ENCODE peak calls at places on chromosomes 2 and 18, in five cellular contexts. Q is NT2/D1, R is cardiac muscle cell, E is heart left ventricle, Z is neuronal stem cell. B is an unnamed sample.

GRCh38 chr2:74806355-74806839 is 27.5 kb upstream of the HK2 start:
- DNase-seq in E (no peak), Q (no peak), Z (no peak), R (no peak), B (no peak)

GRCh38 chr18:68893396-68893795 is 95.5 kb downstream of the CCDC102B start:
- DNase-seq in R (no peak), Q (no peak), Z (no peak), E (no peak), B (no peak)

GRCh38 chr2:230924470-230925341 is at the start of gene GPR55:
- DNase-seq in Z (no peak), R (no peak), E (no peak), Q (no peak), B (peak; percentile 46)

GRCh38 chr18:8890957-8891464 is 185.7 kb downstream of the MTCL1 start:
- DNase-seq in R (peak; percentile 84), E (no peak), Q (peak; percentile 81), Z (peak; percentile 56), B (no peak)

GRCh38 chr2:128449226-128450061 is 130.8 kb upstream of the HS6ST1 start:
- DNase-seq in Q (no peak), R (no peak), E (no peak), Z (no peak), B (peak; percentile 42)

GRCh38 chr18:80009661-80010550 is 21.5 kb upstream of the TXNL4A start:
- DNase-seq in Q (no peak), Z (no peak), R (peak; percentile 98), E (peak; percentile 81), B (no peak)

GRCh38 chr2:109510136-109511028 is 103.4 kb downstream of the SEPTIN10 start:
- DNase-seq in R (peak; percentile 81), E (peak; percentile 67), Q (peak; percentile 71), Z (peak; percentile 70), B (peak; percentile 66)

GRCh38 chr18:24514439-24514838 is 54.0 kb downstream of the HRH4 start:
- DNase-seq in E (no peak), R (peak; percentile 50), Q (peak; percentile 36), Z (peak; percentile 9), B (no peak)

GRCh38 chr2:216294305-216294704 is 78.0 kb downstream of the MARCHF4 start:
- DNase-seq in R (no peak), E (no peak), Q (no peak), Z (no peak), B (no peak)

GRCh38 chr2:230713331-230714121 is 884 bp downstream of the CAB39 start:
- DNase-seq in Q (no peak), Z (peak; percentile 20), E (peak; percentile 23), R (peak; percentile 8), B (peak; percentile 64)

GRCh38 chr2:176122633-176123482 is at the start of gene HOXD9:
- DNase-seq in R (no peak), E (no peak), Q (no peak), Z (no peak), B (no peak)

GRCh38 chr18:7038330-7038846 is 79.2 kb downstream of the LAMA1 start:
- DNase-seq in R (peak; percentile 100), E (peak; percentile 28), Q (peak; percentile 30), Z (peak; percentile 45), B (peak; percentile 60)

GRCh38 chr2:48760848-48761247 is 5.3 kb upstream of the LHCGR start:
- DNase-seq in R (no peak), Q (no peak), E (no peak), Z (no peak), B (no peak)

GRCh38 chr18:69399253-69399652 is 1.4 kb upstream of the DOK6 start:
- DNase-seq in E (no peak), Q (no peak), R (peak; percentile 1), Z (no peak), B (no peak)

GRCh38 chr2:106695919-106696318 is 190.0 kb downstream of the ST6GAL2 start:
- DNase-seq in E (no peak), Z (no peak), R (no peak), Q (no peak), B (no peak)

GRCh38 chr18:49277395-49278036 is 182.9 kb downstream of the DYM start:
- DNase-seq in R (peak; percentile 11), Z (no peak), Q (no peak), E (no peak), B (no peak)

GRCh38 chr2:19435815-19436214 is 77.4 kb upstream of the OSR1 start:
- DNase-seq in R (peak; percentile 35), Q (no peak), Z (no peak), E (no peak), B (no peak)

GRCh38 chr2:80001704-80002103 is 302.8 kb downstream of the LRRTM1 start:
- DNase-seq in Q (no peak), Z (no peak), R (peak; percentile 0), E (no peak), B (no peak)

GRCh38 chr18:76936877-76937276 is 114.5 kb downstream of the ZNF236 start:
- DNase-seq in Z (no peak), Q (no peak), R (no peak), E (no peak), B (no peak)
- H3K36me3 ChIP-seq in Z (peaks cover 10% of the 10 kb centered on the region), Q (peaks cover 42% of the 10 kb centered on the region), R (peaks cover 13% of the 10 kb centered on the region), E (peaks cover 51% of the 10 kb centered on the region), B (no peaks in the 10 kb centered on the region)

DNA sequence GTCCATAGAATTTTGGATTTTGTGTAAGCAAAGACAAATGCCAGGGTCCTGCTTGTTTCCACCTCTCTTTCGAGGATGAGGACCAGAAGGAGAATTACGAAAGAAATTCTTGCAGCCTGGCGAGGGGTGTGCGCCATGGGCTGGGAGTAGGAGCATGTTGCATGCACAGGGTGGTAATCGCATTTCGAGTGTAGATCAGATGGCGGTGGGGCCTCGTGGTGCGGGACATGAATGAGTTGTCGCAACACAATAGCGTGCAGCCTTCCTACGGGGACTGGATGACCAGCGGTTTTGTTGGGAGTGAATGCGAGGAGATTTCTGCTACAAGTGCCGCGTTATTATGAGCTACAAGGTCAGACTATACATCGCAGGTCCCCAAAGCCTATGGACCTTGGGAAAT is 4.2 kb upstream of the EN1 start:
- DNase-seq in E (no peak), Z (peak; percentile 37), Q (no peak), R (no peak), B (no peak)
- H3K27me3 ChIP-seq in E (peaks cover 95% of the 10 kb centered on the region), Z (peaks cover 97% of the 10 kb centered on the region), Q (peaks cover 97% of the 10 kb centered on the region), R (peaks cover 100% of the 10 kb centered on the region), B (peaks cover 22% of the 10 kb centered on the region)

GRCh38 chr2:8581601-8582041 is 100.2 kb upstream of the ID2 start:
- DNase-seq in Q (no peak), R (no peak), E (no peak), Z (no peak), B (no peak)

GRCh38 chr2:8581048-8581561 is 100.8 kb upstream of the ID2 start:
- DNase-seq in R (no peak), E (no peak), Z (no peak), Q (no peak), B (no peak)

GRCh38 chr2:8583400-8584173 is 98.3 kb upstream of the ID2 start:
- DNase-seq in Q (peak; percentile 90), E (peak; percentile 93), R (peak; percentile 65), Z (peak; percentile 40), B (peak; percentile 97)

GRCh38 chr2:8582850-8583399 is 98.9 kb upstream of the ID2 start:
- DNase-seq in Q (no peak), E (no peak), R (no peak), Z (no peak), B (peak; percentile 53)

DNA sequence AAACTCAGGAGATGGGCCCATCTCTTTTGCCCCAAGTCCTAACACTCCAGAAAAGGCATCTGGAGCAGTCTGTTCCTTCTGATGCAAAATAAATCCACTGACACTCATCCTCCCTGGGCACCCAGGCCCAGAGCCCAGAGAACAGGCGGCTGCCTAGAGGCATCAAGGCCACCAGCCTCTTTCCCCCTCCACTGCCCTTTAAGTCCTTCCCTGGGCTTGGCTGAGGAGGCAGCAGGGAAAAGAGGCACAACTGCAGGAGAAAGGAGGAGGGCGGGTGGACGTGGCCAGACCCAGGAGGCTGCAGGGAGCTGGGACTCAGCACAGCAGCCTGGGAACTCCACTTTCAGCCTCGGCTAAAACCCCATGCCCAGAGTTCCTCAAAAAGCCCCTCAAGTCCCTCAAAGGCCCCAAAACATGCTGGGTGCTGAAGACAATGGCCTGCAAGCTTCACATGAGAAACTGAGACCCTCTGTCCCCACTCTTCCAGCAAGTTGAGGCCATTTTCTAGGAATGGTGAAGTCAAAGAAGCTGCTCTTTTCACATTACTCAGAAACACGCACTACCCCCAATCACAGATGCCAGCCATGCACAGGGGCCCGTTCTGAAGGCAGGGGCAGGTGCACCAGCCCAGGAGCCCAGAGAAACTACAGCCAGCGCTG is 99.5 kb upstream of the ID2 start:
- DNase-seq in R (no peak), E (no peak), Z (no peak), Q (no peak), B (no peak)
- H3K4me1 ChIP-seq in R (peaks cover 27% of the 10 kb centered on the region), E (peaks cover 3% of the 10 kb centered on the region), Z (no peaks in the 10 kb centered on the region), Q (peaks cover 17% of the 10 kb centered on the region), B (no peaks in the 10 kb centered on the region)

GRCh38 chr2:115234707-115235106 is 792.3 kb downstream of the DPP10 start:
- DNase-seq in Q (no peak), E (no peak), R (no peak), Z (no peak), B (no peak)
- H3K36me3 ChIP-seq in Q (no peaks in the 10 kb centered on the region), E (no peaks in the 10 kb centered on the region), R (no peaks in the 10 kb centered on the region), Z (no peaks in the 10 kb centered on the region), B (no peaks in the 10 kb centered on the region)

GRCh38 chr2:8590940-8591339 is 90.9 kb upstream of the ID2 start:
- DNase-seq in E (no peak), Z (no peak), Q (no peak), R (no peak), B (no peak)
- H3K27me3 ChIP-seq in E (no peaks in the 10 kb centered on the region), Z (no peaks in the 10 kb centered on the region), Q (no peaks in the 10 kb centered on the region), R (no peaks in the 10 kb centered on the region), B (no peaks in the 10 kb centered on the region)

GRCh38 chr2:158499383-158499782 is 42.6 kb downstream of the PKP4 start:
- DNase-seq in Q (no peak), E (no peak), R (no peak), Z (no peak), B (no peak)

GRCh38 chr2:158498749-158499136 is 42.0 kb downstream of the PKP4 start:
- DNase-seq in R (no peak), E (no peak), Z (no peak), Q (no peak), B (no peak)

GRCh38 chr2:158498043-158498748 is 41.4 kb downstream of the PKP4 start:
- DNase-seq in Z (no peak), R (peak; percentile 21), E (no peak), Q (no peak), B (no peak)

GRCh38 chr2:158496986-158497385 is 40.2 kb downstream of the PKP4 start:
- DNase-seq in Z (no peak), E (no peak), Q (no peak), R (no peak), B (no peak)

DNA sequence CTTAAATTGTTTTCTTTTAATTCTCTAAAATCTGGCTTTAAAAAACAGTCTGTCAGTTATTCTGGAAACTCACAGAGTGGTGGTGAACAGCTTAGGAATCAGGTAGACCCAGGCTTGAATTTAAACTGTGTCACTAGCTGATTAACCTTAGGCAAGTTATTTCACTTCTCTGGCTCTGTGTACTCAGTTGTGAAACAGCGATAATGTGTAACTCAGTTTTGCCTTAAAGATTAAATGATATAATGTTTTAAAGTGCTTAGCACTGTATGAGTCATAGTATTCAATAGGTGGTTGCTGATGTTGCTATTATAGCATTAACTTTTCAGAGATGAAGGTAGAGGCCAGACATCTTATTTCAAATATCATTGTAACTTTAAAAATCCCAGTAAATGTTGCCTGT is 40.7 kb downstream of the PKP4 start:
- DNase-seq in E (no peak), Q (no peak), Z (no peak), R (no peak), B (no peak)
- H3K4me1 ChIP-seq in E (peaks cover 29% of the 10 kb centered on the region), Q (peaks cover 2% of the 10 kb centered on the region), Z (no peaks in the 10 kb centered on the region), R (peaks cover 8% of the 10 kb centered on the region), B (peaks cover 10% of the 10 kb centered on the region)

GRCh38 chr2:240598311-240598911 is 11.9 kb downstream of the CAPN10 start:
- DNase-seq in R (no peak), Z (no peak), E (no peak), Q (no peak), B (no peak)
- H3K36me3 ChIP-seq in R (peaks cover 3% of the 10 kb centered on the region), Z (peaks cover 20% of the 10 kb centered on the region), E (peaks cover 54% of the 10 kb centered on the region), Q (peaks cover 73% of the 10 kb centered on the region), B (no peaks in the 10 kb centered on the region)

GRCh38 chr2:236612737-236613136 is 43.1 kb downstream of the ACKR3 start:
- DNase-seq in Q (no peak), E (no peak), R (no peak), Z (no peak), B (no peak)
- H3K27me3 ChIP-seq in Q (no peaks in the 10 kb centered on the region), E (no peaks in the 10 kb centered on the region), R (no peaks in the 10 kb centered on the region), Z (no peaks in the 10 kb centered on the region), B (no peaks in the 10 kb centered on the region)

B was measured in right lobe of liver.